ENCODE peak calls at places on chromosomes 4 and X, in five cellular contexts. E, N, S, L and D are unnamed samples.

GRCh38 chr4:112536123-112536522 is 20.1 kb upstream of the NEUROG2 start:
- DNase-seq in S (no peak), L (no peak), E (no peak), N (no peak), D (no peak)

GRCh38 chr4:98498774-98499173 is 159.6 kb downstream of the TSPAN5 start:
- DNase-seq in N (no peak), E (no peak), S (no peak), L (no peak), D (no peak)

GRCh38 chr4:152516156-152516555 is 19.7 kb downstream of the FBXW7 start:
- DNase-seq in S (no peak), E (no peak), L (no peak), N (peak; percentile 44), D (no peak)

GRCh38 chr4:20839957-20840356 is 139.7 kb downstream of the PACRGL start:
- DNase-seq in S (no peak), N (no peak), L (no peak), E (no peak), D (no peak)

GRCh38 chr4:184475096-184475461 is 729 bp upstream of the IRF2 start:
- DNase-seq in N (no peak), L (peak; percentile 80), S (peak; percentile 82), E (peak; percentile 7), D (no peak)

GRCh38 chrX:2784026-2784425 is 32.2 kb downstream of the XG start:
- DNase-seq in L (no peak), N (no peak), E (no peak), S (no peak), D (no peak)

GRCh38 chr4:163554870-163555465 is 60.5 kb downstream of the TMA16 start:
- DNase-seq in L (no peak), S (no peak), N (no peak), E (no peak), D (no peak)

GRCh38 chr4:6929735-6930464 is 20.3 kb downstream of the TBC1D14 start:
- DNase-seq in S (no peak), N (peak; percentile 55), E (no peak), L (no peak), D (no peak)

GRCh38 chr4:151600432-151600831 is 160.4 kb downstream of the GATB start:
- DNase-seq in L (no peak), E (no peak), N (no peak), S (no peak), D (no peak)

GRCh38 chrX:95383778-95384177 is 1300.9 kb upstream of the DIAPH2 start:
- DNase-seq in N (no peak), L (no peak), E (no peak), S (no peak), D (no peak)

GRCh38 chr4:8169763-8170162 is 11.2 kb upstream of the ABLIM2 start:
- DNase-seq in L (no peak), S (peak; percentile 57), N (no peak), E (no peak), D (no peak)